ENCODE peak calls at places on chromosome 7, in seven cellular contexts. C, I, T, J, F, V and Z are unnamed samples.

GRCh38 chr7:113120647-113121046 is 2.3 kb upstream of the SMIM30 start:
- DNase-seq in I (no peak), F (no peak), T (no peak), J (no peak), C (no peak), V (no peak), Z (no peak)

GRCh38 chr7:64621656-64622055 is 44.3 kb upstream of the ZNF107 start:
- DNase-seq in I (no peak), T (no peak), C (no peak), F (no peak), J (no peak), V (no peak), Z (no peak)

GRCh38 chr7:156657681-156658080 is 17.1 kb downstream of the RNF32 start:
- DNase-seq in I (no peak), F (no peak), C (no peak), J (no peak), V (no peak), T (no peak), Z (no peak)

GRCh38 chr7:43694399-43694748 is 34.9 kb downstream of the COA1 start:
- DNase-seq in V (no peak), C (no peak), T (no peak), J (peak), F (peak), I (no peak), Z (no peak)

GRCh38 chr7:98418636-98419315 is 17.9 kb upstream of the BAIAP2L1 start:
- DNase-seq in C (peak), F (peak), T (peak), V (no peak), I (no peak), J (peak), Z (no peak)

GRCh38 chr7:1668932-1669485 is 1.1 kb upstream of the ELFN1 start:
- DNase-seq in C (no peak), F (peak), V (peak), I (no peak), T (no peak), J (no peak), Z (no peak)

GRCh38 chr7:16130127-16131110 is 290.9 kb downstream of the CRPPA start:
- DNase-seq in T (no peak), C (no peak), I (no peak), V (no peak), F (peak), J (no peak), Z (no peak)

GRCh38 chr7:96388166-96388565 is 66.3 kb upstream of the SLC25A13 start:
- DNase-seq in T (no peak), C (no peak), F (peak), J (peak), I (no peak), V (no peak), Z (no peak)

GRCh38 chr7:42650171-42650570 is 261.7 kb downstream of the C7orf25 start:
- DNase-seq in I (no peak), C (no peak), V (no peak), J (no peak), F (no peak), T (no peak), Z (no peak)

GRCh38 chr7:19122018-19122588 is 4.7 kb upstream of the TWIST1 start:
- DNase-seq in T (no peak), F (peak), J (peak), C (no peak), V (no peak), I (no peak), Z (no peak)

GRCh38 chr7:99244942-99245341 is 27.7 kb upstream of the MYH16 start:
- DNase-seq in V (no peak), C (no peak), I (no peak), F (no peak), J (no peak), T (no peak), Z (no peak)

GRCh38 chr7:126780993-126781392 is 471.7 kb downstream of the GRM8 start:
- DNase-seq in I (no peak), V (no peak), C (no peak), T (no peak), J (no peak), F (no peak), Z (no peak)

GRCh38 chr7:3162286-3162685 is 118.6 kb upstream of the CARD11 start:
- DNase-seq in F (peak), J (no peak), V (no peak), T (no peak), C (no peak), I (no peak), Z (no peak)

GRCh38 chr7:34612671-34613070 is 45.3 kb upstream of the NPSR1 start:
- DNase-seq in F (no peak), I (no peak), V (no peak), T (no peak), C (no peak), J (no peak), Z (no peak)

GRCh38 chr7:24029068-24029467 is 254.9 kb upstream of the NPY start:
- DNase-seq in C (no peak), T (no peak), F (no peak), I (no peak), J (no peak), V (no peak), Z (no peak)

GRCh38 chr7:4836206-4836661 is 25.6 kb downstream of the PAPOLB start:
- DNase-seq in F (no peak), J (no peak), V (peak), T (no peak), C (no peak), I (no peak), Z (no peak)

GRCh38 chr7:91019686-91020385 is 244.4 kb upstream of the FZD1 start:
- DNase-seq in C (no peak), I (no peak), V (no peak), J (no peak), F (no peak), T (no peak), Z (no peak)

GRCh38 chr7:22651534-22652243 is 75.3 kb upstream of the IL6 start:
- DNase-seq in J (peak), F (peak), T (no peak), I (no peak), V (no peak), C (peak), Z (no peak)